ENCODE peak calls at places on chromosomes 12 and 14, in ten cellular contexts. One of them, this sample, is unnamed.

GRCh38 chr14:75456069-75457023 is 28.5 kb downstream of the JDP2 start:
- DNase-seq in H7: no peak
- DNase-seq in testis: no peak
- DNase-seq in right atrium auricular region: no peak
- DNase-seq in AG09309: no peak
- DNase-seq in PC-3: no peak
- DNase-seq in NB4: peak
- DNase-seq in left ventricle myocardium inferior: no peak
- DNase-seq in AG10803: no peak
- DNase-seq in CD4-positive, alpha-beta memory T cell: no peak
- DNase-seq in this sample: no peak

GRCh38 chr12:7748774-7749296 is 1.7 kb upstream of the CLEC4C start:
- DNase-seq in right atrium auricular region: no peak
- DNase-seq in AG10803: no peak
- DNase-seq in PC-3: no peak
- DNase-seq in AG09309: no peak
- DNase-seq in CD4-positive, alpha-beta memory T cell: no peak
- DNase-seq in left ventricle myocardium inferior: no peak
- DNase-seq in NB4: no peak
- DNase-seq in testis: no peak
- DNase-seq in H7: no peak
- DNase-seq in this sample: no peak

GRCh38 chr14:32134448-32135070 is 57.5 kb downstream of the ARHGAP5 start:
- DNase-seq in AG09309: peak
- DNase-seq in testis: no peak
- DNase-seq in H7: no peak
- DNase-seq in AG10803: peak
- DNase-seq in right atrium auricular region: no peak
- DNase-seq in PC-3: peak
- DNase-seq in NB4: no peak
- DNase-seq in CD4-positive, alpha-beta memory T cell: no peak
- DNase-seq in left ventricle myocardium inferior: no peak
- DNase-seq in this sample: peak

GRCh38 chr12:24600996-24601395 is 347.9 kb downstream of the BCAT1 start:
- DNase-seq in testis: no peak
- DNase-seq in AG10803: peak
- DNase-seq in AG09309: peak
- DNase-seq in left ventricle myocardium inferior: no peak
- DNase-seq in NB4: no peak
- DNase-seq in PC-3: peak
- DNase-seq in CD4-positive, alpha-beta memory T cell: no peak
- DNase-seq in right atrium auricular region: no peak
- DNase-seq in H7: no peak
- DNase-seq in this sample: peak

GRCh38 chr14:87108726-87109125 is 884.3 kb downstream of the GALC start:
- DNase-seq in left ventricle myocardium inferior: no peak
- DNase-seq in AG09309: peak
- DNase-seq in H7: no peak
- DNase-seq in PC-3: no peak
- DNase-seq in NB4: no peak
- DNase-seq in AG10803: peak
- DNase-seq in right atrium auricular region: no peak
- DNase-seq in testis: no peak
- DNase-seq in CD4-positive, alpha-beta memory T cell: no peak
- DNase-seq in this sample: peak

GRCh38 chr12:22124987-22125386 is 79.0 kb downstream of the CMAS start:
- DNase-seq in testis: no peak
- DNase-seq in left ventricle myocardium inferior: no peak
- DNase-seq in NB4: no peak
- DNase-seq in AG09309: no peak
- DNase-seq in PC-3: no peak
- DNase-seq in CD4-positive, alpha-beta memory T cell: no peak
- DNase-seq in right atrium auricular region: no peak
- DNase-seq in AG10803: no peak
- DNase-seq in H7: no peak
- DNase-seq in this sample: no peak

GRCh38 chr12:79364197-79364596 is 326.6 kb downstream of the PAWR start:
- DNase-seq in left ventricle myocardium inferior: no peak
- DNase-seq in H7: no peak
- DNase-seq in testis: no peak
- DNase-seq in NB4: no peak
- DNase-seq in AG09309: no peak
- DNase-seq in PC-3: no peak
- DNase-seq in AG10803: no peak
- DNase-seq in right atrium auricular region: no peak
- DNase-seq in CD4-positive, alpha-beta memory T cell: no peak
- DNase-seq in this sample: no peak

GRCh38 chr12:110775997-110776396 is 33.3 kb upstream of the PPP1CC start:
- DNase-seq in NB4: no peak
- DNase-seq in AG10803: no peak
- DNase-seq in left ventricle myocardium inferior: no peak
- DNase-seq in right atrium auricular region: no peak
- DNase-seq in testis: no peak
- DNase-seq in AG09309: no peak
- DNase-seq in CD4-positive, alpha-beta memory T cell: no peak
- DNase-seq in H7: no peak
- DNase-seq in PC-3: no peak
- DNase-seq in this sample: no peak

GRCh38 chr14:50937325-50937724 is 7.0 kb downstream of the PYGL start:
- DNase-seq in AG09309: no peak
- DNase-seq in PC-3: peak
- DNase-seq in CD4-positive, alpha-beta memory T cell: no peak
- DNase-seq in NB4: peak
- DNase-seq in left ventricle myocardium inferior: no peak
- DNase-seq in right atrium auricular region: no peak
- DNase-seq in testis: no peak
- DNase-seq in H7: no peak
- DNase-seq in AG10803: peak
- DNase-seq in this sample: peak

GRCh38 chr14:89206426-89206825 is 210.6 kb downstream of the FOXN3 start:
- DNase-seq in H7: no peak
- DNase-seq in left ventricle myocardium inferior: no peak
- DNase-seq in testis: no peak
- DNase-seq in CD4-positive, alpha-beta memory T cell: no peak
- DNase-seq in NB4: no peak
- DNase-seq in AG10803: peak
- DNase-seq in AG09309: no peak
- DNase-seq in PC-3: no peak
- DNase-seq in right atrium auricular region: no peak
- DNase-seq in this sample: no peak

GRCh38 chr14:91019673-91020072 is 40.8 kb downstream of the RPS6KA5 start:
- DNase-seq in H7: no peak
- DNase-seq in left ventricle myocardium inferior: no peak
- DNase-seq in testis: no peak
- DNase-seq in AG09309: no peak
- DNase-seq in AG10803: no peak
- DNase-seq in PC-3: no peak
- DNase-seq in right atrium auricular region: no peak
- DNase-seq in NB4: no peak
- DNase-seq in CD4-positive, alpha-beta memory T cell: no peak
- DNase-seq in this sample: no peak

GRCh38 chr12:126492181-126492580 is 1426.9 kb downstream of the AACS start:
- DNase-seq in PC-3: no peak
- DNase-seq in H7: no peak
- DNase-seq in right atrium auricular region: no peak
- DNase-seq in testis: no peak
- DNase-seq in CD4-positive, alpha-beta memory T cell: no peak
- DNase-seq in NB4: no peak
- DNase-seq in left ventricle myocardium inferior: no peak
- DNase-seq in AG09309: no peak
- DNase-seq in AG10803: no peak
- DNase-seq in this sample: no peak

GRCh38 chr14:24072436-24072835 is 1.1 kb downstream of the CPNE6 start:
- DNase-seq in AG09309: no peak
- DNase-seq in right atrium auricular region: no peak
- DNase-seq in H7: no peak
- DNase-seq in left ventricle myocardium inferior: no peak
- DNase-seq in AG10803: no peak
- DNase-seq in NB4: no peak
- DNase-seq in testis: no peak
- DNase-seq in PC-3: no peak
- DNase-seq in CD4-positive, alpha-beta memory T cell: no peak
- DNase-seq in this sample: no peak
- H3K4me3 ChIP-seq in AG09309: no peak
- H3K4me3 ChIP-seq in right atrium auricular region: no peak
- H3K4me3 ChIP-seq in H7: no peak
- H3K4me3 ChIP-seq in left ventricle myocardium inferior: no peak
- H3K4me3 ChIP-seq in AG10803: no peak
- H3K4me3 ChIP-seq in NB4: no peak
- H3K4me3 ChIP-seq in testis: no peak
- H3K4me3 ChIP-seq in PC-3: no peak
- H3K4me3 ChIP-seq in CD4-positive, alpha-beta memory T cell: no peak
- H3K4me3 ChIP-seq in this sample: no peak

DNA sequence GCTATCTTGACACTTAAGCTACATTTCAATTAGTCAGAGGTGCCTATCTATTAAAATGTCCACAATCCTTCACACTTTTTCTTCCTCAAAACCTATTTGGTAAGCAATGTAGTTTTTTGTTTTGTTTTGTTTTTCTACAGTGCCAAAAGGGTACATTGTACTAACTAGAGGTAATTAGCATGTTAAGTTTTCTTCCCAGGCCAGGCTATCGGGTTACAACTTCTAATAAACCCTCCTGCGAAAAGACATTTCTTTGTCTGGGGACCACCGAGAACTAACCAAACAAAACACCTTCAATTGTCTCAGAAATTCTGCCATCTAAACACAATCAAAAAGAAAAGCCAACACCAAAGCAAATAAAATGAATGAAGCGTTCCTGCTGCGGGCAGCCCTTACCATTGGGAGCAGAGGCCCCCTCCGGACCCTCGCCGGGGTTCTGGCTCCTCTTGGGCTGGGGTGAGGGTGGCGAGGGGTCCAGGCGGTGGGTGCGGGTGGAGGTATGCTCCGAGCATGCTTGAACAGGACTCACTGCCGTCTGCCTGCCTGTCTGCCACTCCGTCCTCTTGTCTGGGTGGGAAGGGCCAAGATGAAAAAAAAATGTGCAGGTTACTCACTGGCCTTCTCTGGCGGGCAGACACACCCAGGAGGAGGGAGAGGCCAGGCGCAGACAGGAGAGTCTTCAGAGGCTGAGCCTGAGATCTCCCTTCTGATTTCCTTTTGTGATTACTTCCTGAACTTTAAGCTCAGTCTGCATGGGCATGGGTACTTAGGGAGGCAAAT is 76.3 kb downstream of the STON2 start:
- DNase-seq in left ventricle myocardium inferior: no peak
- DNase-seq in right atrium auricular region: no peak
- DNase-seq in AG10803: no peak
- DNase-seq in H7: peak
- DNase-seq in PC-3: peak
- DNase-seq in AG09309: no peak
- DNase-seq in testis: no peak
- DNase-seq in CD4-positive, alpha-beta memory T cell: no peak
- DNase-seq in NB4: no peak
- DNase-seq in this sample: no peak
- H3K4me3 ChIP-seq in left ventricle myocardium inferior: no peak
- H3K4me3 ChIP-seq in right atrium auricular region: no peak
- H3K4me3 ChIP-seq in AG10803: no peak
- H3K4me3 ChIP-seq in H7: peak
- H3K4me3 ChIP-seq in PC-3: peak
- H3K4me3 ChIP-seq in AG09309: no peak
- H3K4me3 ChIP-seq in testis: no peak
- H3K4me3 ChIP-seq in CD4-positive, alpha-beta memory T cell: no peak
- H3K4me3 ChIP-seq in NB4: no peak
- H3K4me3 ChIP-seq in this sample: no peak

GRCh38 chr12:105502426-105502930 is 172.0 kb downstream of the C12orf75 start:
- DNase-seq in NB4: no peak
- DNase-seq in AG09309: no peak
- DNase-seq in AG10803: no peak
- DNase-seq in CD4-positive, alpha-beta memory T cell: no peak
- DNase-seq in right atrium auricular region: no peak
- DNase-seq in left ventricle myocardium inferior: no peak
- DNase-seq in H7: no peak
- DNase-seq in PC-3: no peak
- DNase-seq in testis: no peak
- DNase-seq in this sample: no peak

GRCh38 chr12:105508096-105508495 is 177.6 kb downstream of the C12orf75 start:
- DNase-seq in right atrium auricular region: no peak
- DNase-seq in NB4: no peak
- DNase-seq in H7: no peak
- DNase-seq in left ventricle myocardium inferior: no peak
- DNase-seq in testis: no peak
- DNase-seq in AG09309: no peak
- DNase-seq in AG10803: no peak
- DNase-seq in CD4-positive, alpha-beta memory T cell: no peak
- DNase-seq in PC-3: peak
- DNase-seq in this sample: no peak

GRCh38 chr12:105506678-105507310 is 176.3 kb downstream of the C12orf75 start:
- DNase-seq in CD4-positive, alpha-beta memory T cell: no peak
- DNase-seq in H7: no peak
- DNase-seq in right atrium auricular region: no peak
- DNase-seq in left ventricle myocardium inferior: no peak
- DNase-seq in AG10803: no peak
- DNase-seq in PC-3: peak
- DNase-seq in NB4: no peak
- DNase-seq in testis: no peak
- DNase-seq in AG09309: no peak
- DNase-seq in this sample: no peak

GRCh38 chr12:105507311-105508035 is 177.0 kb downstream of the C12orf75 start:
- DNase-seq in AG09309: no peak
- DNase-seq in H7: no peak
- DNase-seq in left ventricle myocardium inferior: no peak
- DNase-seq in testis: no peak
- DNase-seq in PC-3: no peak
- DNase-seq in NB4: no peak
- DNase-seq in AG10803: peak
- DNase-seq in CD4-positive, alpha-beta memory T cell: no peak
- DNase-seq in right atrium auricular region: no peak
- DNase-seq in this sample: no peak

DNA sequence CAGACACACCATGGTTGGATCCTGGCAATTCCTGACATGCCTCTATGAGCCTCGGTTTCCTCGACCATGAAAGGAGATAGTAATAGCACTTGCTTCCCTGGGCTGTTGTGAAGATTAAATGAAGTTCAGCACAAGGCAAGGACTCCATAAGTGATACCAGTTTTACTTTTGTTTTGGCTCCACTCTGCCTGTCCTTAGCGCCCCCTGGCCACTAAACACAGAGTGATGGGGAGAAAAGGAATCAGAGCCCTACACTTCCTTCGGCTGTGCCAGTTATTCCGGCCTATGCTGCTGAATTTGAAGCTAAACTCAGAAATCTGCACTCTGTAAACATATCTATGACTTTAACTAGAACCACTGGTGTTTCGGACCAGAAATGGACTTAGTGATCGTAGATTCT is 173.8 kb downstream of the C12orf75 start:
- DNase-seq in PC-3: no peak
- DNase-seq in left ventricle myocardium inferior: no peak
- DNase-seq in AG10803: no peak
- DNase-seq in CD4-positive, alpha-beta memory T cell: no peak
- DNase-seq in H7: no peak
- DNase-seq in AG09309: no peak
- DNase-seq in NB4: no peak
- DNase-seq in testis: no peak
- DNase-seq in right atrium auricular region: no peak
- DNase-seq in this sample: no peak
- H3K4me3 ChIP-seq in PC-3: no peak
- H3K4me3 ChIP-seq in left ventricle myocardium inferior: no peak
- H3K4me3 ChIP-seq in AG10803: no peak
- H3K4me3 ChIP-seq in CD4-positive, alpha-beta memory T cell: no peak
- H3K4me3 ChIP-seq in H7: no peak
- H3K4me3 ChIP-seq in AG09309: no peak
- H3K4me3 ChIP-seq in NB4: no peak
- H3K4me3 ChIP-seq in testis: no peak
- H3K4me3 ChIP-seq in right atrium auricular region: no peak
- H3K4me3 ChIP-seq in this sample: no peak

GRCh38 chr12:81084848-81085350 is 7.0 kb downstream of the ACSS3 start:
- DNase-seq in CD4-positive, alpha-beta memory T cell: no peak
- DNase-seq in AG09309: no peak
- DNase-seq in AG10803: peak
- DNase-seq in right atrium auricular region: no peak
- DNase-seq in NB4: no peak
- DNase-seq in testis: no peak
- DNase-seq in H7: no peak
- DNase-seq in PC-3: no peak
- DNase-seq in left ventricle myocardium inferior: no peak
- DNase-seq in this sample: no peak
- H3K4me3 ChIP-seq in CD4-positive, alpha-beta memory T cell: no peak
- H3K4me3 ChIP-seq in AG09309: no peak
- H3K4me3 ChIP-seq in AG10803: no peak
- H3K4me3 ChIP-seq in right atrium auricular region: no peak
- H3K4me3 ChIP-seq in NB4: no peak
- H3K4me3 ChIP-seq in testis: no peak
- H3K4me3 ChIP-seq in H7: no peak
- H3K4me3 ChIP-seq in PC-3: no peak
- H3K4me3 ChIP-seq in left ventricle myocardium inferior: no peak
- H3K4me3 ChIP-seq in this sample: no peak